ENCODE peak calls at places on chromosomes 16 and 17, in seven cellular contexts. One of them, this sample, is unnamed.

GRCh38 chr16:82055728-82056549 is 20.9 kb downstream of the HSD17B2 start:
- DNase-seq in fibroblast of lung: no peak
- DNase-seq in right atrium auricular region: no peak
- DNase-seq in cardiac muscle cell: no peak
- DNase-seq in Peyer's patch: no peak
- DNase-seq in psoas muscle: no peak
- DNase-seq in heart left ventricle: no peak
- DNase-seq in this sample: no peak

GRCh38 chr17:40516581-40517285 is 15.3 kb upstream of the TNS4 start:
- DNase-seq in fibroblast of lung: peak; percentile 68
- DNase-seq in right atrium auricular region: no peak
- DNase-seq in cardiac muscle cell: no peak
- DNase-seq in Peyer's patch: peak; percentile 73
- DNase-seq in psoas muscle: no peak
- DNase-seq in heart left ventricle: no peak
- DNase-seq in this sample: no peak

GRCh38 chr17:30921544-30922196 is at the start of gene ADAP2:
- DNase-seq in fibroblast of lung: peak; percentile 22
- DNase-seq in right atrium auricular region: no peak
- DNase-seq in cardiac muscle cell: peak; percentile 65
- DNase-seq in Peyer's patch: peak; percentile 36
- DNase-seq in psoas muscle: peak; percentile 64
- DNase-seq in heart left ventricle: peak; percentile 78
- DNase-seq in this sample: peak; percentile 85

GRCh38 chr17:16171613-16172012 is 43.7 kb downstream of the NCOR1 start:
- DNase-seq in fibroblast of lung: peak; percentile 69
- DNase-seq in right atrium auricular region: no peak
- DNase-seq in cardiac muscle cell: no peak
- DNase-seq in Peyer's patch: no peak
- DNase-seq in psoas muscle: no peak
- DNase-seq in heart left ventricle: no peak
- DNase-seq in this sample: no peak

GRCh38 chr17:50661795-50662391 is 27.2 kb downstream of the ABCC3 start:
- DNase-seq in fibroblast of lung: peak; percentile 88
- DNase-seq in right atrium auricular region: peak; percentile 69
- DNase-seq in cardiac muscle cell: no peak
- DNase-seq in Peyer's patch: no peak
- DNase-seq in psoas muscle: no peak
- DNase-seq in heart left ventricle: no peak
- DNase-seq in this sample: no peak

GRCh38 chr16:85453179-85453678 is 159.9 kb upstream of the GSE1 start:
- DNase-seq in fibroblast of lung: no peak
- DNase-seq in right atrium auricular region: no peak
- DNase-seq in cardiac muscle cell: no peak
- DNase-seq in Peyer's patch: no peak
- DNase-seq in psoas muscle: no peak
- DNase-seq in heart left ventricle: no peak
- DNase-seq in this sample: no peak

GRCh38 chr17:53137919-53138318 is 684.8 kb upstream of the KIF2B start:
- DNase-seq in fibroblast of lung: no peak
- DNase-seq in right atrium auricular region: no peak
- DNase-seq in cardiac muscle cell: no peak
- DNase-seq in Peyer's patch: no peak
- DNase-seq in psoas muscle: no peak
- DNase-seq in heart left ventricle: no peak
- DNase-seq in this sample: no peak

GRCh38 chr16:49216593-49216992 is 65.0 kb downstream of the CBLN1 start:
- DNase-seq in fibroblast of lung: no peak
- DNase-seq in right atrium auricular region: no peak
- DNase-seq in cardiac muscle cell: no peak
- DNase-seq in Peyer's patch: no peak
- DNase-seq in psoas muscle: no peak
- DNase-seq in heart left ventricle: no peak
- DNase-seq in this sample: no peak

GRCh38 chr17:17638467-17638866 is 42.8 kb upstream of the RAI1 start:
- DNase-seq in fibroblast of lung: no peak
- DNase-seq in right atrium auricular region: no peak
- DNase-seq in cardiac muscle cell: no peak
- DNase-seq in Peyer's patch: no peak
- DNase-seq in psoas muscle: no peak
- DNase-seq in heart left ventricle: no peak
- DNase-seq in this sample: no peak

DNA sequence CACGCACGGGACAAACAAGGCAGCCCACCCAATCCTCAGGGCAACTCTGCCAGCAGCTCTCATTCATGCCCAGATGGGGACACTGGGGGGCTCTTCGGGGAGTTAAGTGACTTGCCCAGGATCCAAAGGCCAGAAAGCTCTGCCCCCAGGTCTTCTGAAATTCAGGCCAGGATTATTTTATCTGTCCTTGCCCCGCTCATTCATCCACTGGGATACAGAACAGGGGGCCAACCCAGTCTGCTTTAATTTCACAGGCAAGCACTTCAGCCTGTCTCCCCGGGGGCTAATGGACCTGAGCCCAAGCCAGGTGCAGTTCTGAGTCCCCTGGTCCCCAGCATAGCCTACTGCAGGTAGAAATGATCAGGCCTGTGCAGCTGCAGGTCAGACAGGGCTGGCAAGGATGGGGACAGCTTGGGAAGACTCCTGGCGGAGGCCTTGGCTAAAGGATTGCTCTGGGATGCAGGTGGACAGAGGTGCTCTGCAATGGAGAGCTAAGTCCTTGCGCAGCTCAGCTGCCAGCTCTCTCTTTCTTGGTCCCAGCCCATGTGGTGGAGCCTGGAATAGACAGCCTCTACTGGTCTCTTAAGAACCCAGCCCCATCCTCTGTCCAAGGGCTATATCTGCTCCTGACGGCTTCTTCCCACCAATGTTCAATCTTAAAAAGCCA is 766 bp upstream of the B3GNT9 start:
- DNase-seq in fibroblast of lung: no peak
- DNase-seq in right atrium auricular region: no peak
- DNase-seq in cardiac muscle cell: no peak
- DNase-seq in Peyer's patch: no peak
- DNase-seq in psoas muscle: no peak
- DNase-seq in heart left ventricle: no peak
- DNase-seq in this sample: peak; percentile 35
- H3K4me3 ChIP-seq in fibroblast of lung: no peak overlapping the region
- H3K4me3 ChIP-seq in right atrium auricular region: peak overlapping the region; percentile 71
- H3K4me3 ChIP-seq in cardiac muscle cell: no peak overlapping the region
- H3K4me3 ChIP-seq in Peyer's patch: no peak overlapping the region
- H3K4me3 ChIP-seq in psoas muscle: no peak overlapping the region
- H3K4me3 ChIP-seq in heart left ventricle: peak overlapping the region; percentile 66
- H3K4me3 ChIP-seq in this sample: no peak overlapping the region

GRCh38 chr16:77290451-77291110 is 91.4 kb downstream of the SYCE1L start:
- DNase-seq in fibroblast of lung: peak; percentile 80
- DNase-seq in right atrium auricular region: no peak
- DNase-seq in cardiac muscle cell: no peak
- DNase-seq in Peyer's patch: no peak
- DNase-seq in psoas muscle: no peak
- DNase-seq in heart left ventricle: no peak
- DNase-seq in this sample: no peak
- TF ChIP-seq CTCF in fibroblast of lung: no peak
- TF ChIP-seq CTCF in right atrium auricular region: no peak
- TF ChIP-seq CTCF in cardiac muscle cell: no peak
- TF ChIP-seq CTCF in Peyer's patch: no peak
- TF ChIP-seq CTCF in psoas muscle: no peak
- TF ChIP-seq CTCF in heart left ventricle: no peak
- TF ChIP-seq CTCF in this sample: no peak

GRCh38 chr17:1753767-1754429 is 8.0 kb upstream of the SERPINF1 start:
- DNase-seq in fibroblast of lung: no peak
- DNase-seq in right atrium auricular region: no peak
- DNase-seq in cardiac muscle cell: no peak
- DNase-seq in Peyer's patch: no peak
- DNase-seq in psoas muscle: no peak
- DNase-seq in heart left ventricle: no peak
- DNase-seq in this sample: no peak

GRCh38 chr17:1754430-1755112 is 7.3 kb upstream of the SERPINF1 start:
- DNase-seq in fibroblast of lung: no peak
- DNase-seq in right atrium auricular region: no peak
- DNase-seq in cardiac muscle cell: no peak
- DNase-seq in Peyer's patch: no peak
- DNase-seq in psoas muscle: no peak
- DNase-seq in heart left ventricle: no peak
- DNase-seq in this sample: no peak

GRCh38 chr17:1755252-1755992 is 6.4 kb upstream of the SERPINF1 start:
- DNase-seq in fibroblast of lung: no peak
- DNase-seq in right atrium auricular region: no peak
- DNase-seq in cardiac muscle cell: no peak
- DNase-seq in Peyer's patch: no peak
- DNase-seq in psoas muscle: no peak
- DNase-seq in heart left ventricle: no peak
- DNase-seq in this sample: peak; percentile 78

GRCh38 chr17:1750628-1751027 is 8.0 kb downstream of the SERPINF2 start:
- DNase-seq in fibroblast of lung: no peak
- DNase-seq in right atrium auricular region: no peak
- DNase-seq in cardiac muscle cell: no peak
- DNase-seq in Peyer's patch: no peak
- DNase-seq in psoas muscle: no peak
- DNase-seq in heart left ventricle: no peak
- DNase-seq in this sample: no peak

DNA sequence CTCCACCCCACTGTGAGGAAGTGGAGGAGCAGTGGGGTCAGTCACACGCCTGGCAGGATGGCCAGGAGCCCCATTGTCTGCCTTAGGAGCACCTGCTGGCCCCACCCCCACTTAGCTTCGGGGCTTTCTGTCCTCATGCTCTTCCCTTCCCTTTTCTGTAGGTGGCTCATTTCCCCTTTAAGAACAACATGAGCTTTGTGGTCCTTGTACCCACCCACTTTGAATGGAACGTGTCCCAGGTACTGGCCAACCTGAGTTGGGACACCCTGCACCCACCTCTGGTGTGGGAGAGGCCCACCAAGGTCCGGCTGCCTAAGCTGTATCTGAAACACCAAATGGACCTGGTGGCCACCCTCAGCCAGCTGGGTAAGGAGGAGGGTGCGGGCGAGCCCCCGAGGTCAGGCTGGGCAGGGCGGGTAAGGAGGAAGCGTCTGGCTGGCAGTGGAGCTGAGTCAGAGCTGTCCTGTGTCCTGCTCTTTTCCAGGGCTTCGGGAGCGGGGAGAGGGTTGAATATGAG is 9.4 kb upstream of the SERPINF1 start:
- DNase-seq in fibroblast of lung: no peak
- DNase-seq in right atrium auricular region: no peak
- DNase-seq in cardiac muscle cell: no peak
- DNase-seq in Peyer's patch: peak; percentile 62
- DNase-seq in psoas muscle: no peak
- DNase-seq in heart left ventricle: no peak
- DNase-seq in this sample: no peak
- H3K4me3 ChIP-seq in fibroblast of lung: no peak overlapping the region
- H3K4me3 ChIP-seq in right atrium auricular region: no peak overlapping the region
- H3K4me3 ChIP-seq in cardiac muscle cell: no peak overlapping the region
- H3K4me3 ChIP-seq in Peyer's patch: no peak overlapping the region
- H3K4me3 ChIP-seq in psoas muscle: no peak overlapping the region
- H3K4me3 ChIP-seq in heart left ventricle: no peak overlapping the region
- H3K4me3 ChIP-seq in this sample: no peak overlapping the region

GRCh38 chr17:77479372-77479781 is 338.6 kb downstream of the SEC14L1 start:
- DNase-seq in fibroblast of lung: no peak
- DNase-seq in right atrium auricular region: no peak
- DNase-seq in cardiac muscle cell: no peak
- DNase-seq in Peyer's patch: no peak
- DNase-seq in psoas muscle: no peak
- DNase-seq in heart left ventricle: no peak
- DNase-seq in this sample: no peak
- TF ChIP-seq CTCF in fibroblast of lung: no peak
- TF ChIP-seq CTCF in right atrium auricular region: no peak
- TF ChIP-seq CTCF in cardiac muscle cell: no peak
- TF ChIP-seq CTCF in Peyer's patch: no peak
- TF ChIP-seq CTCF in psoas muscle: no peak
- TF ChIP-seq CTCF in heart left ventricle: no peak
- TF ChIP-seq CTCF in this sample: no peak

GRCh38 chr16:88703486-88704309 is 2.5 kb downstream of the RNF166 start:
- DNase-seq in fibroblast of lung: peak; percentile 22
- DNase-seq in right atrium auricular region: no peak
- DNase-seq in cardiac muscle cell: no peak
- DNase-seq in Peyer's patch: peak; percentile 87
- DNase-seq in psoas muscle: no peak
- DNase-seq in heart left ventricle: peak; percentile 69
- DNase-seq in this sample: peak; percentile 61
- H3K4me3 ChIP-seq in fibroblast of lung: no peak overlapping the region
- H3K4me3 ChIP-seq in right atrium auricular region: peak overlapping the region; percentile 19
- H3K4me3 ChIP-seq in cardiac muscle cell: no peak overlapping the region
- H3K4me3 ChIP-seq in Peyer's patch: peak overlapping the region; percentile 7
- H3K4me3 ChIP-seq in psoas muscle: peak overlapping the region; percentile 8
- H3K4me3 ChIP-seq in heart left ventricle: peak overlapping the region; percentile 7
- H3K4me3 ChIP-seq in this sample: no peak overlapping the region

This sample was measured in right lobe of liver.